ENCODE peak calls at places on chromosomes 2 and 18, in four cellular contexts. T, C, G and O are unnamed samples. For H3K4me1, the result is how much of the 10 kb centered on the place peaks cover.

GRCh38 chr2:231186325-231186724 is 12.1 kb upstream of the ARMC9 start:
- DNase-seq in C (no peak), T (no peak), G (no peak), O (no peak)

GRCh38 chr2:218077464-218078216 is 8.6 kb downstream of the RUFY4 start:
- DNase-seq in C (no peak), T (no peak), G (no peak), O (no peak)

GRCh38 chr2:29401994-29402393 is 286.8 kb downstream of the CLIP4 start:
- DNase-seq in T (no peak), C (no peak), G (no peak), O (no peak)

GRCh38 chr18:44678725-44679055 is 2.0 kb upstream of the SETBP1 start:
- DNase-seq in T (no peak), G (no peak), C (no peak), O (no peak)

GRCh38 chr2:56130463-56131070 is 53.2 kb upstream of the CCDC85A start:
- DNase-seq in C (no peak), G (no peak), T (no peak), O (no peak)

GRCh38 chr2:119245841-119246230 is 22.2 kb downstream of the STEAP3 start:
- DNase-seq in C (no peak), G (no peak), T (no peak), O (no peak)

GRCh38 chr2:191539068-191539467 is 138.9 kb upstream of the NABP1 start:
- DNase-seq in C (no peak), T (no peak), G (no peak), O (no peak)

GRCh38 chr2:229154381-229154780 is 116.7 kb downstream of the PID1 start:
- DNase-seq in C (no peak), G (no peak), T (no peak), O (no peak)

GRCh38 chr2:47904903-47905453 is 1.3 kb downstream of the FBXO11 start:
- DNase-seq in G (peak), T (peak), C (peak), O (peak)

GRCh38 chr18:8525692-8526091 is 83.5 kb upstream of the RAB12 start:
- DNase-seq in T (no peak), G (no peak), C (no peak), O (no peak)

GRCh38 chr2:205700331-205701132 is 18.2 kb downstream of the NRP2 start:
- DNase-seq in C (no peak), G (no peak), T (no peak), O (peak)

GRCh38 chr18:32919799-32920198 is 147.0 kb upstream of the KLHL14 start:
- DNase-seq in C (no peak), T (no peak), G (no peak), O (no peak)

GRCh38 chr18:59988098-59988706 is 88.4 kb downstream of the PMAIP1 start:
- DNase-seq in T (peak), C (no peak), G (no peak), O (no peak)

GRCh38 chr2:188303363-188304031 is 11.8 kb downstream of the GULP1 start:
- DNase-seq in G (no peak), C (no peak), T (no peak), O (no peak)

GRCh38 chr2:16181741-16182090 is 241.4 kb downstream of the MYCN start:
- DNase-seq in G (no peak), T (no peak), C (no peak), O (no peak)

GRCh38 chr2:180394305-180394704 is 387.2 kb upstream of the CWC22 start:
- DNase-seq in T (no peak), G (no peak), C (no peak), O (no peak)

GRCh38 chr2:20470211-20470610 is 23.3 kb downstream of the RHOB start:
- DNase-seq in G (no peak), C (no peak), T (no peak), O (no peak)

GRCh38 chr18:79877163-79878091 is 74.0 kb downstream of the SLC66A2 start:
- DNase-seq in C (no peak), G (no peak), T (no peak), O (peak)

DNA sequence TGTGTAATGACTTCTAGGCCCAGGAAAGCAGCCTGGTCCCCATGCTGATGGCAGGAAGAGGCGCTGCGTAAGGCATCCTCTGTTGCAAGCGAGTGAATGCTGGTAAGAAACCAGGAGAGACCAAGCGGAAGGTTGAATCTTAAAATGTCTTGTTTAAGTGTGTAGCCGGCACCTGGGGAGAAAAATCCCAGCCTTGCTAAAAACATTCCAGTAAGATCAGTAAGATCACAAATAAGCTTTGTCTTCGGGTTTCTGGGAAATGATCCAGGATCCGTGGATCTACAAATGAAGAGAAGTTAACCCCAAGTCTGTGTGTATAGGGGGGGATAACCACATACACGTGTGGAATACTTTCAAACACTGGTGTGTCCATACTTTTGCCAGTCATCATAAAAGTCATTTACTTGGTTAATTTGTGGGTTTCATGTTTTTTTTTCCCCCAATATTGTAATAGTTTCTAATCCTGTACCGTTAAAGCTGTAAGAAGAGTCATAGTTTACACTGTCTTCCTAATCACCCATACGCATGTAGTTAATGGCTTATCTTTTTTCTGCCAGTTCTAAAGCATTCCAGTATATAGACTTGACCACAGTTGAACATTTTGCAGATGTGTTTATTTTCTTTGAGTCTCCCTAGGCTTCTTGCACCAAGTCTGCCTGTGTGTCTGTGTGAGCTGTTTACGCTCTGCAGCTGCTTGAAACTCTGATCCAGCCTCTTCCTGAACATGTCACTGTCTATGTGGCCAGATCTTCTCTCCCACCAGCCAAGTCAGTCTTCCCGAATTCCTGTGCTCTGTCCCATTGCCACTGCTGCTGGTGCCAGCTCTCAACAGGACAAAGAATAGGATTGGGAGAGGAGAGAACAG is 135.9 kb upstream of the ARL4C start:
- DNase-seq in C (no peak), G (no peak), T (no peak), O (no peak)
- H3K27ac ChIP-seq in C (no peak), G (no peak), T (no peak), O (no peak)

DNA sequence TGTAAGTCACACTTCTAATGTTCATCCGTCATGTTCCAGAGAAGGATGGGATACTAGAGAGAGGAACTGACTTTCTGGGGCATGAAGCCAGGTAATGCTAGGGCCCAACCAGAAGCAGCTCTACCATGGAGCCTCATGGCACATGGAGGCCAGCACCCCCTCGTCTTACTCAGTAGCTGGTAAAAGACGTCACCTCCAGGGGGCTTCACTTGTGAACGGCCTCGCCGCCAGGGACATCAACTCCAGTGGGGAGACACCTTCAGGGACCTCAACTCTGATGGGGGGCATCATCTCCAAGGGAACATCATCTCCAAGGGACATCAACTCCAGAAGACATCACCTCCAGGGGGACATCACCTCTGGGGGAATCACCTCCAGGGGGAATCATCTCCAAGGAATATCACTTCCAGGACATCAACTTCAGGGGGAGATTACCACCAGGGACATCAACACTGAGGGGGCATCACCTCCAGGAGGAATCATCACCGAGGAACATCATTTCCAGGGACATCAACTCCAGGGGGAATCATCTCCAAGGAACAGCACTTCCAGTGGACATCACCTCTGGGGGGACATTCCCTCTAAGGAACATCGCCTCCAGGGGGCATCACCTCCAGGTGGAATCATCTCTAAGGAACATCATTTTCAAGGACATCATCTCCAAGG is 168.4 kb downstream of the NDUFA10 start:
- DNase-seq in C (no peak), G (no peak), T (no peak), O (no peak)
- H3K4me1 ChIP-seq in C (under half), G (under half), T (under half), O (under half)

GRCh38 chr18:76979111-76979751 is 153.4 kb downstream of the MBP start:
- DNase-seq in G (no peak), C (no peak), T (no peak), O (no peak)

GRCh38 chr18:76978616-76979015 is 154.0 kb downstream of the MBP start:
- DNase-seq in C (no peak), G (no peak), T (no peak), O (no peak)

GRCh38 chr18:76977681-76978234 is 154.8 kb downstream of the MBP start:
- DNase-seq in T (no peak), G (no peak), C (no peak), O (no peak)

GRCh38 chr18:76975577-76976110 is 153.3 kb downstream of the ZNF236 start:
- DNase-seq in T (no peak), C (no peak), G (no peak), O (no peak)

GRCh38 chr18:76977108-76977621 is 154.8 kb downstream of the ZNF236 start:
- DNase-seq in T (no peak), C (no peak), G (no peak), O (peak)
- H3K4me3 ChIP-seq in T (no peak), C (no peak), G (peak), O (no peak)

GRCh38 chr18:3255611-3256165 is 6.2 kb upstream of the MYL12B start:
- DNase-seq in T (no peak), C (no peak), G (no peak), O (no peak)

GRCh38 chr18:3261035-3261392 is 919 bp upstream of the MYL12B start:
- DNase-seq in T (no peak), C (no peak), G (no peak), O (no peak)

GRCh38 chr18:3254725-3255124 is 7.1 kb downstream of the MYL12A start:
- DNase-seq in C (peak), T (no peak), G (no peak), O (no peak)

GRCh38 chr18:3256693-3257626 is 5.0 kb upstream of the MYL12B start:
- DNase-seq in T (no peak), C (no peak), G (no peak), O (no peak)

DNA sequence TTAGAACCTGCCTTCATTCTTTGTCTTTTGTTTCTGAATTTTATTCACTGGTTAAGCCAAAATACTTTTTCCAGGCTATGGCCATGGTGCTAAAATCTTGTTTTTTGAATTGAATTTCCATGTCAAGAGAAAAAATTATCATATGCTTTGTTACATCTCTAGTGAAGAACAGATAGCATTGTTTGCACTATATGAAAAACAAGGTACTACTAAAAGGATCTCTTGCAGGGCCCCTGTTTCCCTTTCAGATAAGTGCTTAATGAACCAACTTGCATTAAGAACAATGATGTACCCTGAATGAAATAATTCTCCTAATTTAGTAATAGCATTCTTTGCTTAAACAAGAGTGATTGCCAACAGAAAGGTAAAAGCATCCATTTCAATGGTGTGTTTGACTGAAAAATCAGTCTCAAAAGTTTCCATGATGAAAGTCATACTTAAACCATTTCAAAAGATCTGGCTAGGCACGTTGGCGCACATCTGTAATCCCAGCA is 4.3 kb upstream of the MYL12B start:
- DNase-seq in C (no peak), T (no peak), G (no peak), O (no peak)
- H3K27ac ChIP-seq in C (peak), T (no peak), G (peak), O (peak)

DNA sequence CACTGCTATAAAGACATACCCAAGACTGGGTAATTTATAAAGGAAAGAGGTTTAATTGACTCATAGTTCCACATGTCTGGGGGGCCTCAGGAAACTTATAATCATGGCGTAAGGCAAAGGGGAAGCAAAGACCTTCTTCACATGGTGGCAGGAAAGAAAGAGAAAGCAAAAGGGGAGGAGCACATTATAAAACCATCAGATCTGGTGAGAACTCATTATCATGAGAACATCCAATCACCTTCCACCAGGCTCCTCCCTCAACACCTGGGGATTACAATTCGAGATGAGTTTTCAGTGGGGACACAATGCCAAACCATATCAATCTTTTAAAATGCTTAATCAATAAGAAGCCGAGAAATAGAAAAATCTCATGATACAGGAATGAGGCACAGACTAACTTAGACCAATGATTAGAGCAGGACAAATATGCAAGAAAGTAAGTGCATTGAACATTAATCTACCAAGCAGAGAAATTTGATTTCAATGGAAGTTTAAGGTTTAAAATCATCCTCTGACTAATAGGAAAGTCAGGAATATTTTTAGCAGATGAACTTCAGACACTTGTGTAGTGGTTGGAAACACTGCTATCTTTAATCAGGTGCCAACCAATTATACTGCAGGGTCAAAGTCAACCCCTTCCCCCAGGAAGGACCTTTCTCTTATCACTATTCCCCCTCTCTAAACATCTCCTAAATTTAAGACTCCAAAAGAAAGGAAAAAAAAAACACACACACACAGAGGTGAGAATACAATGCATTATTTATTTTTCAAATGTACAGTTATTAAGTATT is 259.2 kb downstream of the IRS1 start:
- DNase-seq in G (no peak), C (no peak), T (no peak), O (no peak)
- H3K4me1 ChIP-seq in G (under half), C (under half), T (under half), O (under half)

GRCh38 chr2:42975358-42975717 is 183.0 kb upstream of the HAAO start:
- DNase-seq in T (no peak), G (no peak), C (no peak), O (no peak)
- H3K4me3 ChIP-seq in T (peak), G (peak), C (peak), O (peak)

GRCh38 chr2:202069189-202070050 is 3.6 kb upstream of the KIAA2012 start:
- DNase-seq in G (no peak), T (no peak), C (no peak), O (no peak)
- H3K27ac ChIP-seq in G (no peak), T (no peak), C (no peak), O (no peak)

GRCh38 chr2:144453039-144453336 is 66.9 kb downstream of the ZEB2 start:
- DNase-seq in G (no peak), C (no peak), T (no peak), O (no peak)

GRCh38 chr2:144451443-144451842 is 68.5 kb downstream of the ZEB2 start:
- DNase-seq in T (no peak), C (no peak), G (no peak), O (no peak)

GRCh38 chr2:144454466-144455287 is 65.2 kb downstream of the ZEB2 start:
- DNase-seq in G (no peak), C (no peak), T (no peak), O (no peak)

GRCh38 chr2:144453486-144454158 is 66.3 kb downstream of the ZEB2 start:
- DNase-seq in G (no peak), T (no peak), C (no peak), O (no peak)

GRCh38 chr2:144452169-144453038 is 67.5 kb downstream of the ZEB2 start:
- DNase-seq in C (no peak), G (no peak), T (no peak), O (no peak)
- H3K4me1 ChIP-seq in C (half or more), G (half or more), T (under half), O (half or more)